ENCODE peak calls at places on chromosome 14, in six cellular contexts. One of them, this sample, is unnamed.
A peak's percentile ranks its signal among the peaks of the same experiment; 100 is the strongest.

GRCh38 chr14:51019089-51019488 is 74.8 kb upstream of the PYGL start:
- DNase-seq in A549: no peak
- DNase-seq in HepG2: no peak
- DNase-seq in IMR-90: no peak
- DNase-seq in SK-N-SH: no peak
- DNase-seq in K562: no peak
- DNase-seq in this sample: no peak

GRCh38 chr14:36057452-36058142 is 118.9 kb downstream of the PTCSC3 start:
- DNase-seq in A549: no peak
- DNase-seq in HepG2: no peak
- DNase-seq in IMR-90: no peak
- DNase-seq in SK-N-SH: no peak
- DNase-seq in K562: no peak
- DNase-seq in this sample: no peak

GRCh38 chr14:71646518-71646917 is 285.7 kb upstream of the RGS6 start:
- DNase-seq in A549: no peak
- DNase-seq in HepG2: no peak
- DNase-seq in IMR-90: no peak
- DNase-seq in SK-N-SH: no peak
- DNase-seq in K562: no peak
- DNase-seq in this sample: no peak

GRCh38 chr14:85867450-85867849 is 337.5 kb downstream of the FLRT2 start:
- DNase-seq in A549: peak; percentile 17
- DNase-seq in HepG2: no peak
- DNase-seq in IMR-90: no peak
- DNase-seq in SK-N-SH: no peak
- DNase-seq in K562: no peak
- DNase-seq in this sample: no peak

GRCh38 chr14:96040836-96041371 is 1.7 kb downstream of the C14orf132 start:
- DNase-seq in A549: no peak
- DNase-seq in HepG2: no peak
- DNase-seq in IMR-90: peak; percentile 66
- DNase-seq in SK-N-SH: no peak
- DNase-seq in K562: no peak
- DNase-seq in this sample: no peak

GRCh38 chr14:89921896-89922548 is 32.5 kb downstream of the EFCAB11 start:
- DNase-seq in A549: no peak
- DNase-seq in HepG2: no peak
- DNase-seq in IMR-90: peak; percentile 87
- DNase-seq in SK-N-SH: no peak
- DNase-seq in K562: no peak
- DNase-seq in this sample: no peak

GRCh38 chr14:30855345-30856037 is 18.9 kb upstream of the COCH start:
- DNase-seq in A549: no peak
- DNase-seq in HepG2: no peak
- DNase-seq in IMR-90: no peak
- DNase-seq in SK-N-SH: no peak
- DNase-seq in K562: no peak
- DNase-seq in this sample: no peak

GRCh38 chr14:73234586-73235394 is 2.5 kb upstream of the PAPLN start:
- DNase-seq in A549: no peak
- DNase-seq in HepG2: no peak
- DNase-seq in IMR-90: no peak
- DNase-seq in SK-N-SH: no peak
- DNase-seq in K562: no peak
- DNase-seq in this sample: no peak

GRCh38 chr14:76904100-76904739 is 78.0 kb downstream of the LRRC74A start:
- DNase-seq in A549: peak; percentile 80
- DNase-seq in HepG2: no peak
- DNase-seq in IMR-90: peak; percentile 98
- DNase-seq in SK-N-SH: peak; percentile 34
- DNase-seq in K562: no peak
- DNase-seq in this sample: no peak

GRCh38 chr14:102415671-102416070 is 52.9 kb downstream of the TECPR2 start:
- DNase-seq in A549: no peak
- DNase-seq in HepG2: no peak
- DNase-seq in IMR-90: no peak
- DNase-seq in SK-N-SH: no peak
- DNase-seq in K562: no peak
- DNase-seq in this sample: no peak

GRCh38 chr14:36069535-36069900 is 107.0 kb downstream of the PTCSC3 start:
- DNase-seq in A549: peak; percentile 62
- DNase-seq in HepG2: peak; percentile 74
- DNase-seq in IMR-90: peak; percentile 17
- DNase-seq in SK-N-SH: peak; percentile 53
- DNase-seq in K562: peak; percentile 68
- DNase-seq in this sample: no peak

GRCh38 chr14:84527706-84528105 is 1002.2 kb upstream of the FLRT2 start:
- DNase-seq in A549: no peak
- DNase-seq in HepG2: no peak
- DNase-seq in IMR-90: no peak
- DNase-seq in SK-N-SH: no peak
- DNase-seq in K562: no peak
- DNase-seq in this sample: no peak

GRCh38 chr14:84850595-84850994 is 679.3 kb upstream of the FLRT2 start:
- DNase-seq in A549: no peak
- DNase-seq in HepG2: no peak
- DNase-seq in IMR-90: no peak
- DNase-seq in SK-N-SH: no peak
- DNase-seq in K562: no peak
- DNase-seq in this sample: no peak

GRCh38 chr14:79090781-79091180 is 920.6 kb downstream of the NRXN3 start:
- DNase-seq in A549: no peak
- DNase-seq in HepG2: no peak
- DNase-seq in IMR-90: no peak
- DNase-seq in SK-N-SH: no peak
- DNase-seq in K562: no peak
- DNase-seq in this sample: no peak

GRCh38 chr14:49999216-49999761 is 106.4 kb downstream of the ARF6 start:
- DNase-seq in A549: peak; percentile 77
- DNase-seq in HepG2: no peak
- DNase-seq in IMR-90: peak; percentile 88
- DNase-seq in SK-N-SH: peak; percentile 58
- DNase-seq in K562: peak; percentile 13
- DNase-seq in this sample: no peak

GRCh38 chr14:51095854-51096823 is 1.2 kb upstream of the TRIM9 start:
- DNase-seq in A549: peak; percentile 19
- DNase-seq in HepG2: no peak
- DNase-seq in IMR-90: peak; percentile 35
- DNase-seq in SK-N-SH: peak; percentile 31
- DNase-seq in K562: no peak
- DNase-seq in this sample: no peak

GRCh38 chr14:102046337-102047278 is 40.2 kb downstream of the HSP90AA1 start:
- DNase-seq in A549: peak; percentile 81
- DNase-seq in HepG2: peak; percentile 70
- DNase-seq in IMR-90: peak; percentile 28
- DNase-seq in SK-N-SH: peak; percentile 85
- DNase-seq in K562: peak; percentile 74
- DNase-seq in this sample: no peak

GRCh38 chr14:83777516-83777915 is 1752.4 kb upstream of the FLRT2 start:
- DNase-seq in A549: no peak
- DNase-seq in HepG2: no peak
- DNase-seq in IMR-90: peak; percentile 57
- DNase-seq in SK-N-SH: no peak
- DNase-seq in K562: no peak
- DNase-seq in this sample: no peak

GRCh38 chr14:91242635-91243034 is 1.9 kb downstream of the GPR68 start:
- DNase-seq in A549: no peak
- DNase-seq in HepG2: no peak
- DNase-seq in IMR-90: no peak
- DNase-seq in SK-N-SH: no peak
- DNase-seq in K562: no peak
- DNase-seq in this sample: no peak

GRCh38 chr14:91245029-91245428 is 525 bp upstream of the GPR68 start:
- DNase-seq in A549: no peak
- DNase-seq in HepG2: no peak
- DNase-seq in IMR-90: no peak
- DNase-seq in SK-N-SH: no peak
- DNase-seq in K562: no peak
- DNase-seq in this sample: no peak

GRCh38 chr14:91243098-91243483 is 1.4 kb downstream of the GPR68 start:
- DNase-seq in A549: no peak
- DNase-seq in HepG2: no peak
- DNase-seq in IMR-90: no peak
- DNase-seq in SK-N-SH: no peak
- DNase-seq in K562: no peak
- DNase-seq in this sample: no peak

GRCh38 chr14:91244501-91244901 is at the start of gene GPR68:
- DNase-seq in A549: no peak
- DNase-seq in HepG2: no peak
- DNase-seq in IMR-90: peak; percentile 73
- DNase-seq in SK-N-SH: peak; percentile 79
- DNase-seq in K562: no peak
- DNase-seq in this sample: no peak

DNA sequence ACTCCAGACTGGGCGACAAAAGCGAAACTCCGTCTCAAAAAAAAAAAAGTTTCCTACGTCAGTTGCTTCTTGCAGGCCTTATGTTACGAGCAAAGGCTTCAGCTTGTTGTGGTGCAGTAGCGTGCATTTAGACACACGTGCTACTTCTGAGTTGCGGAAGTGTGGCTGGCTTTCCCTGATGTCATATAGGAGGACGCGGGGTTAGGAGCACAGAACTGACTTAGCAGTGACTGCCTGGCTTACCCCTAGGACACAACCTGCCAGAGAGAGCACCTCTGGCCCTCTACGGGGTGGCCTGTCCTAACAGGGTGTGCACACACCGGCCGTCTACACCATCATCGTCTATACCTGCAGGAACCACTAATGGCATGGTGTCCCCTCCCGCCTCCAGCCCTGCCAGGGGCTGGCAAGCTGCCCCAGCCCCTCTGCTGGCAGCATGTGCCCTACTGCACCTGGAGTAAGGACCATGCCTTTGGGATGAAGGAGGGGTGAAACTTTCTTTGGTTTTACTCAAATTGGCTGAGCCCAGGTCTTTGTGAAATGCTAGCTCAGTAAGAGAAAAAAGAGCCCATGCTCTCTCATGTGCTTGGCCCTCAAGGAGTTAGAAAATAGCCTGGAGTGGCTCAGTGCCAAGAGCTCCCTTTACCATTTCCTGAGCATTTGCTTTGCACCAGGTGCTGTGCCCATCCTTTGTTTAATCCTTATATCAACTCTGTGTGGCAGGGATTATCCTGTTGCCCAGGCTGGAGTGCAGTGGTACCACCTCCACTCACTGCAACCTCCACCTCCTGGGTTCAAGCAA is 1.7 kb upstream of the GPR68 start:
- DNase-seq in A549: no peak
- DNase-seq in HepG2: no peak
- DNase-seq in IMR-90: no peak
- DNase-seq in SK-N-SH: no peak
- DNase-seq in K562: no peak
- DNase-seq in this sample: no peak
- H3K4me1 ChIP-seq in A549: peaks cover 10% of the 10 kb centered on the region
- H3K4me1 ChIP-seq in HepG2: peaks cover 13% of the 10 kb centered on the region
- H3K4me1 ChIP-seq in IMR-90: peaks cover 9% of the 10 kb centered on the region
- H3K4me1 ChIP-seq in SK-N-SH: peaks cover 7% of the 10 kb centered on the region
- H3K4me1 ChIP-seq in K562: no peaks in the 10 kb centered on the region
- H3K4me1 ChIP-seq in this sample: peaks cover 48% of the 10 kb centered on the region

DNA sequence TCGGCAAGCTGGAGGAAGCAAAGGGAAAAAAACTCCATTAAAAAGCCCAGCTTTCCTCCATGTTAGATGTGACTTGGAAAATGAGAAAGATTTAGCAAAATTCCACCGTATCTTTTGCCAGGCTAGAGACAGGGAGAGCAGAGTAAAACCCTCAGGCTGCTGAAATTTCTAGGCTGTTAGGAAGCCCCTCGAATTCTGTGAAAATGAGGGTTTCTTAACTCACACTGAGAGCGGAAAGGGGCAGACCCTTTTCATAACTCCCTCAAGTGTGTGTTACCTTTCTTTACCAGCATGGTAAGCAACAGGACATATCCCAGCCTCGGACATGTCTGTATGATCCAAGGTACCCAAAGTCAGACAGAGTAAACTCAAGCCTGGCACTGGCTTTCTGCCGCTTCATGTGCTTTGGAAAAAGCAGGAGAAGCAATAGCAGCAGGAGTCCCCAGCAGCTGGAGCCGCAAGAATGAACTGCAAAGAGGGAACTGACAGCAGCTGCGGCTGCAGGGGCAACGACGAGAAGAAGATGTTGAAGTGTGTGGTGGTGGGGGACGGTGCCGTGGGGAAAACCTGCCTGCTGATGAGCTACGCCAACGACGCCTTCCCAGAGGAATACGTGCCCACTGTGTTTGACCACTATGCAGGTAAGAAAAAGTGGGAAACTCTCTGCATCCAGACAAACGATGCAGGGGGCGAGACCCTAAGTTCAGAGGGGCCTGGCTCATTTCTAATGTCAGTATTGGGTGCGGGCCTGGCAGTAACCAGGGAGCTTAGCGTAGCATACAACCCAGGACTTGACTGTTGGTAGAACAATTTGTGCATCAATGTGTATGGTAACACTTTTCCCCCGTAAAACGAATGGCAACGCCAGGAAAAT is at the start of gene RHOJ:
- DNase-seq in A549: no peak
- DNase-seq in HepG2: no peak
- DNase-seq in IMR-90: peak; percentile 32
- DNase-seq in SK-N-SH: no peak
- DNase-seq in K562: no peak
- DNase-seq in this sample: no peak
- TF ChIP-seq SMC3 in A549: no peak
- TF ChIP-seq SMC3 in HepG2: no peak
- TF ChIP-seq SMC3 in IMR-90: no peak
- TF ChIP-seq SMC3 in SK-N-SH: no peak
- TF ChIP-seq SMC3 in K562: no peak
- TF ChIP-seq SMC3 in this sample: no peak

GRCh38 chr14:105023144-105023543 is 2.3 kb upstream of the CDCA4 start:
- DNase-seq in A549: no peak
- DNase-seq in HepG2: no peak
- DNase-seq in IMR-90: no peak
- DNase-seq in SK-N-SH: no peak
- DNase-seq in K562: no peak
- DNase-seq in this sample: no peak
- H3K4me1 ChIP-seq in A549: peaks cover 65% of the 10 kb centered on the region
- H3K4me1 ChIP-seq in HepG2: peaks cover 41% of the 10 kb centered on the region
- H3K4me1 ChIP-seq in IMR-90: peaks cover 12% of the 10 kb centered on the region
- H3K4me1 ChIP-seq in SK-N-SH: peaks cover 42% of the 10 kb centered on the region
- H3K4me1 ChIP-seq in K562: peaks cover 11% of the 10 kb centered on the region
- H3K4me1 ChIP-seq in this sample: peaks cover 26% of the 10 kb centered on the region

GRCh38 chr14:100554082-100554677 is 33.0 kb downstream of the BEGAIN start:
- DNase-seq in A549: peak; percentile 51
- DNase-seq in HepG2: no peak
- DNase-seq in IMR-90: no peak
- DNase-seq in SK-N-SH: no peak
- DNase-seq in K562: peak; percentile 84
- DNase-seq in this sample: no peak

GRCh38 chr14:100554696-100555320 is 32.4 kb downstream of the BEGAIN start:
- DNase-seq in A549: no peak
- DNase-seq in HepG2: no peak
- DNase-seq in IMR-90: no peak
- DNase-seq in SK-N-SH: no peak
- DNase-seq in K562: no peak
- DNase-seq in this sample: no peak

GRCh38 chr14:100556076-100556475 is 31.1 kb downstream of the BEGAIN start:
- DNase-seq in A549: no peak
- DNase-seq in HepG2: no peak
- DNase-seq in IMR-90: no peak
- DNase-seq in SK-N-SH: no peak
- DNase-seq in K562: peak; percentile 20
- DNase-seq in this sample: no peak

GRCh38 chr14:100556936-100557505 is 30.2 kb downstream of the BEGAIN start:
- DNase-seq in A549: no peak
- DNase-seq in HepG2: no peak
- DNase-seq in IMR-90: no peak
- DNase-seq in SK-N-SH: no peak
- DNase-seq in K562: peak; percentile 28
- DNase-seq in this sample: no peak

GRCh38 chr14:100555436-100556067 is 31.7 kb downstream of the BEGAIN start:
- DNase-seq in A549: no peak
- DNase-seq in HepG2: no peak
- DNase-seq in IMR-90: no peak
- DNase-seq in SK-N-SH: no peak
- DNase-seq in K562: no peak
- DNase-seq in this sample: no peak
- TF ChIP-seq SMC3 in A549: no peak
- TF ChIP-seq SMC3 in HepG2: no peak
- TF ChIP-seq SMC3 in IMR-90: no peak
- TF ChIP-seq SMC3 in SK-N-SH: no peak
- TF ChIP-seq SMC3 in K562: no peak
- TF ChIP-seq SMC3 in this sample: no peak